ENCODE peak calls at places on chromosomes 3 and 15, in five cellular contexts. A, D, J, P and E are unnamed samples. For H3K4me1, the result is how much of the 10 kb centered on the place peaks cover.

GRCh38 chr3:114746502-114746901 is 400.6 kb downstream of the ZBTB20 start:
- DNase-seq in J (no peak), P (no peak), D (no peak), A (no peak), E (no peak)

GRCh38 chr3:71310595-71311319 is 272.8 kb downstream of the FOXP1 start:
- DNase-seq in P (peak), A (peak), J (peak), D (peak), E (peak)

GRCh38 chr15:73926191-73927002 is at the start of gene LOXL1:
- DNase-seq in J (peak), D (peak), A (peak), P (peak), E (peak)

GRCh38 chr3:109532257-109533216 is 195.2 kb upstream of the DPPA4 start:
- DNase-seq in D (no peak), P (peak), A (peak), J (no peak), E (no peak)

GRCh38 chr15:29533667-29534066 is 264.0 kb upstream of the NSMCE3 start:
- DNase-seq in J (no peak), A (no peak), D (no peak), P (peak), E (no peak)

GRCh38 chr15:74312445-74313007 is 54.9 kb downstream of the CYP11A1 start:
- DNase-seq in D (no peak), A (no peak), P (no peak), J (no peak), E (no peak)

GRCh38 chr3:51275096-51275805 is 109.8 kb upstream of the MANF start:
- DNase-seq in P (no peak), J (no peak), A (no peak), D (no peak), E (no peak)

GRCh38 chr3:174874258-174874657 is 15.1 kb downstream of the NAALADL2 start:
- DNase-seq in J (no peak), D (no peak), P (no peak), A (no peak), E (no peak)

GRCh38 chr15:67969892-67970291 is 84.2 kb upstream of the PIAS1 start:
- DNase-seq in A (no peak), P (no peak), J (no peak), D (no peak), E (no peak)

GRCh38 chr3:54240319-54240718 is 118.0 kb downstream of the CACNA2D3 start:
- DNase-seq in A (no peak), D (no peak), P (no peak), J (no peak), E (no peak)

GRCh38 chr15:77295446-77295845 is 124.5 kb downstream of the PEAK1 start:
- DNase-seq in D (no peak), A (no peak), J (no peak), P (peak), E (no peak)

GRCh38 chr3:37652405-37652804 is 209.3 kb upstream of the CTDSPL start:
- DNase-seq in D (no peak), A (no peak), P (no peak), J (no peak), E (no peak)

GRCh38 chr15:71806452-71806931 is 3.9 kb upstream of the NR2E3 start:
- DNase-seq in A (peak), D (no peak), J (no peak), P (peak), E (no peak)

GRCh38 chr15:25735550-25736384 is 127.4 kb downstream of the ATP10A start:
- DNase-seq in A (no peak), D (no peak), P (no peak), J (no peak), E (no peak)

GRCh38 chr3:81743096-81744025 is 18.1 kb downstream of the GBE1 start:
- DNase-seq in J (peak), A (peak), D (no peak), P (peak), E (no peak)

GRCh38 chr15:101452572-101452971 is 36.9 kb downstream of the PCSK6 start:
- DNase-seq in P (no peak), A (no peak), J (no peak), D (no peak), E (no peak)

GRCh38 chr3:79414035-79414434 is 353.8 kb downstream of the ROBO1 start:
- DNase-seq in J (no peak), P (no peak), D (no peak), A (no peak), E (no peak)

GRCh38 chr3:52248816-52249547 is 3.4 kb downstream of the PPM1M start:
- DNase-seq in J (no peak), A (peak), D (no peak), P (no peak), E (peak)

GRCh38 chr3:53346514-53346913 is 829 bp downstream of the DCP1A start:
- DNase-seq in P (no peak), D (no peak), A (no peak), J (no peak), E (no peak)

GRCh38 chr15:69045810-69046209 is 31.3 kb downstream of the NOX5 start:
- DNase-seq in D (no peak), J (no peak), P (peak), A (no peak), E (no peak)
- TF ChIP-seq CTCF in D (no peak), J (no peak), P (peak), A (no peak), E (peak)

GRCh38 chr15:22257668-22258401 is 177.5 kb downstream of the OR4M2 start:
- DNase-seq in D (no peak), J (no peak), A (no peak), P (no peak), E (no peak)

GRCh38 chr15:22259881-22260421 is 179.6 kb downstream of the OR4M2 start:
- DNase-seq in D (no peak), A (no peak), P (no peak), J (no peak), E (no peak)

GRCh38 chr15:22262613-22263020 is 182.3 kb downstream of the OR4M2 start:
- DNase-seq in A (no peak), D (no peak), J (peak), P (no peak), E (no peak)

GRCh38 chr15:22257047-22257667 is 176.8 kb downstream of the OR4M2 start:
- DNase-seq in A (no peak), P (no peak), D (no peak), J (no peak), E (no peak)

GRCh38 chr15:22258402-22259150 is 178.2 kb downstream of the OR4M2 start:
- DNase-seq in P (no peak), D (no peak), J (no peak), A (no peak), E (no peak)
- H3K4me3 ChIP-seq in P (no peak), D (no peak), J (no peak), A (no peak), E (no peak)

GRCh38 chr15:83844742-83845141 is 190.8 kb downstream of the ADAMTSL3 start:
- DNase-seq in A (no peak), P (peak), J (no peak), D (peak), E (no peak)
- H3K4me1 ChIP-seq in A (under half), P (under half), J (under half), D (under half), E (half or more)

GRCh38 chr3:143975549-143976152 is 4.0 kb downstream of the DIPK2A start:
- DNase-seq in D (no peak), A (peak), P (peak), J (no peak), E (no peak)
- TF ChIP-seq CTCF in D (peak), A (peak), P (peak), J (peak), E (peak)

GRCh38 chr3:77052733-77053680 is 13.1 kb downstream of the ROBO2 start:
- DNase-seq in A (peak), D (no peak), P (no peak), J (no peak), E (no peak)
- H3K4me3 ChIP-seq in A (no peak), D (no peak), P (no peak), J (no peak), E (no peak)

DNA sequence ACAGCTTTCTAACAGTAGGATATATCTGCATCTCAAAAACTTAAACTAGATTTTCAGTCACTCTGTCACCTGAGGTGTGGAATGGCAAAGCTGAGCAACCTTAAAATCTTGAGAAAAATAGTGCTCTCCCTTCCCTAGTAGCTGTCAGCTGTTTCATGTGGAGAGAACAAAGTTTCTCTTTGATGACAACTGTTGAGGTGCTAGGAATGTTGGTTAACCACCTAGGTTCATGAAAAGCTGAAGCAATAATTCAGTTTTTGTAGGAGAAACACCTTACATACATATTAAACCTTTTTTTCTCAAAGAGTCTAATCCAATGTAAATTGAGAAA is 40.8 kb downstream of the TCF12 start:
- DNase-seq in A (no peak), P (no peak), D (no peak), J (no peak), E (no peak)
- H3K4me1 ChIP-seq in A (under half), P (under half), D (under half), J (under half), E (under half)

DNA sequence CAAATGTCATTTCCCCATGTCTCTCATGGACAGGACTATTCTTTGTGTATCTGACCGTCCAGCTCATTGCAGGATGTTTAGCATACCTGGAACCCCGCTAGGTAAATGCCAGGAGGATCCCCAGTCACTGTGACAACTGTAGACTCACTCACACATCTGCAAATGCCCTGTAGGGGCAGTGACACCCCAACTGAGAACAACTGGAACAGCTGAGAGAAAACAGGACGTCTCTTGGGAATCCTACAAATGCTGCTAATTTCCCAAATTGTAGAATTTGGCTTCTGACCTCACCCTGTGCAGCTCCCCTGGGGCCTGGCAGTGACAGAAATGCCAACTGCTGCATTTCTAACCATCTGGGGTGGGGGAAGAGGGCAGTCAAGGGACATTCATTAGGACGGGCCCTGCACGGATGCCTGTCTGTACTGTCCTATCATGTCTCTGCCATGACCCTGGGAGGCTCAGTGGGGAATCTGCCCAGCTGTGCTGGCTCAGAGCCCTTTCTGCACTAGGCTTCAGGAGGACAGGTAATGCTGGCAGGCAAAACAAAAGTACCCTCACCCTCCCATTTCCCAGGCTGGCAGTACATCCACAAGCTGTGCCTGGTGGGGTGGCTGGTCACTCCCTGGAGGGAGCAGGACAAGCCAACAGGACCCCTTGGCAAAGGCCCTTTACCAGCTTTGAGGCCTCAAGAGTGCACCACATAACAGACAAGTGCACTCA is 30.4 kb downstream of the RAB6B start:
- DNase-seq in P (no peak), A (no peak), D (no peak), J (no peak), E (no peak)
- TF ChIP-seq CTCF in P (no peak), A (no peak), D (no peak), J (no peak), E (no peak)

GRCh38 chr3:172056416-172056815 is 17.0 kb downstream of the FNDC3B start:
- DNase-seq in J (no peak), A (no peak), P (no peak), D (no peak), E (no peak)
- H3K4me3 ChIP-seq in J (no peak), A (no peak), P (no peak), D (no peak), E (no peak)